ENCODE peak calls at places on chromosomes 7 and 10, in six cellular contexts. Z is ovary, X is GM12892, A is NCI-H748 treated with DMSO at 0.1 percent for 48 hours, V is astrocyte of the spinal cord, J is gastrocnemius medialis. D is an unnamed sample.

GRCh38 chr7:2757361-2757903 is 69.4 kb downstream of the AMZ1 start:
- DNase-seq in Z (peak; percentile 66), X (no peak), A (no peak), V (no peak), J (peak; percentile 75), D (no peak)

GRCh38 chr10:60148266-60148840 is 241.3 kb downstream of the ANK3 start:
- DNase-seq in Z (no peak), X (no peak), A (no peak), V (peak; percentile 91), J (peak; percentile 13), D (no peak)

GRCh38 chr7:73341877-73342276 is 13.9 kb downstream of the FKBP6 start:
- DNase-seq in Z (no peak), X (no peak), A (no peak), V (peak; percentile 74), J (no peak), D (no peak)

GRCh38 chr7:131355917-131356777 is 28.5 kb downstream of the MKLN1 start:
- DNase-seq in Z (no peak), X (no peak), A (no peak), V (no peak), J (peak; percentile 8), D (no peak)

GRCh38 chr7:157795631-157796030 is 458.8 kb downstream of the DNAJB6 start:
- DNase-seq in Z (no peak), X (no peak), A (no peak), V (no peak), J (no peak), D (peak; percentile 82)

GRCh38 chr7:48759431-48760080 is 164.8 kb upstream of the CDC14C start:
- DNase-seq in Z (no peak), X (no peak), A (peak; percentile 74), V (no peak), J (no peak), D (no peak)

GRCh38 chr10:7795605-7796004 is 7.6 kb downstream of the ATP5F1C start:
- DNase-seq in Z (no peak), X (no peak), A (no peak), V (peak; percentile 26), J (no peak), D (no peak)

GRCh38 chr7:48904975-48905374 is 19.4 kb upstream of the CDC14C start:
- DNase-seq in Z (no peak), X (no peak), A (no peak), V (no peak), J (no peak), D (no peak)

GRCh38 chr10:76667307-76668012 is 970.1 kb downstream of the KCNMA1 start:
- DNase-seq in Z (no peak), X (no peak), A (no peak), V (no peak), J (no peak), D (no peak)

GRCh38 chr7:130961128-130961601 is 227.2 kb upstream of the KLF14 start:
- DNase-seq in Z (no peak), X (peak; percentile 29), A (no peak), V (peak; percentile 88), J (no peak), D (no peak)

GRCh38 chr10:107232013-107232412 is 67.5 kb upstream of the SORCS1 start:
- DNase-seq in Z (no peak), X (no peak), A (no peak), V (no peak), J (no peak), D (no peak)

GRCh38 chr7:56009695-56010094 is 41.5 kb downstream of the PSPH start:
- DNase-seq in Z (no peak), X (no peak), A (peak; percentile 45), V (peak; percentile 44), J (no peak), D (peak; percentile 94)

GRCh38 chr10:27100800-27101347 is 580 bp upstream of the ANKRD26 start:
- DNase-seq in Z (no peak), X (peak; percentile 2), A (no peak), V (no peak), J (no peak), D (no peak)

GRCh38 chr10:104415526-104416165 is 62.0 kb downstream of the CFAP58 start:
- DNase-seq in Z (no peak), X (no peak), A (no peak), V (no peak), J (no peak), D (no peak)

GRCh38 chr7:87474533-87475358 is 734 bp downstream of the ABCB4 start:
- DNase-seq in Z (no peak), X (peak; percentile 14), A (no peak), V (peak; percentile 50), J (no peak), D (no peak)

GRCh38 chr10:103493362-103493871 is at the start of gene NEURL1:
- DNase-seq in Z (peak; percentile 55), X (peak; percentile 41), A (no peak), V (no peak), J (no peak), D (peak; percentile 52)

GRCh38 chr10:3639546-3639945 is 145.5 kb downstream of the KLF6 start:
- DNase-seq in Z (no peak), X (no peak), A (no peak), V (no peak), J (no peak), D (no peak)

GRCh38 chr10:44287408-44287807 is 97.5 kb downstream of the CXCL12 start:
- DNase-seq in Z (no peak), X (no peak), A (no peak), V (no peak), J (no peak), D (no peak)

GRCh38 chr10:118259288-118259906 is 82.7 kb downstream of the FAM204A start:
- DNase-seq in Z (peak; percentile 36), X (no peak), A (peak; percentile 37), V (no peak), J (no peak), D (no peak)

GRCh38 chr10:46092523-46093195 is 46.6 kb upstream of the MSMB start:
- DNase-seq in Z (no peak), X (no peak), A (no peak), V (no peak), J (no peak), D (no peak)

GRCh38 chr10:65765006-65765546 is 1160.8 kb upstream of the LRRTM3 start:
- DNase-seq in Z (no peak), X (no peak), A (no peak), V (no peak), J (no peak), D (no peak)

GRCh38 chr7:55074008-55074499 is 55.2 kb downstream of the EGFR start:
- DNase-seq in Z (no peak), X (peak; percentile 47), A (peak; percentile 83), V (peak; percentile 98), J (no peak), D (no peak)

GRCh38 chr7:27177795-27178320 is 3.7 kb upstream of the HOXA10 start:
- DNase-seq in Z (no peak), X (no peak), A (no peak), V (no peak), J (no peak), D (no peak)

GRCh38 chr7:27900006-27900405 is 160.0 kb downstream of the TAX1BP1 start:
- DNase-seq in Z (no peak), X (no peak), A (no peak), V (no peak), J (no peak), D (no peak)

GRCh38 chr10:3131098-3131497 is 41.5 kb downstream of the PITRM1 start:
- DNase-seq in Z (no peak), X (no peak), A (no peak), V (no peak), J (peak; percentile 73), D (no peak)